ENCODE peak calls at places on chromosomes 13 and 19, in four cellular contexts. W is COLO829, E is GM03348, A is stromal cell of bone marrow. Y is an unnamed sample.

GRCh38 chr19:31000913-31001312 is 348.3 kb downstream of the TSHZ3 start:
- DNase-seq in W (no peak), E (no peak), A (no peak), Y (no peak)

GRCh38 chr19:2469102-2469914 is 6.6 kb upstream of the GADD45B start:
- DNase-seq in W (no peak), E (peak; percentile 55), A (peak; percentile 86), Y (no peak)

GRCh38 chr19:35731353-35731752 is 10.9 kb downstream of the IGFLR1 start:
- DNase-seq in W (no peak), E (no peak), A (no peak), Y (no peak)

GRCh38 chr13:110239280-110240120 is 67.5 kb downstream of the COL4A1 start:
- DNase-seq in W (no peak), E (no peak), A (no peak), Y (no peak)

GRCh38 chr19:52585101-52585500 is 15.0 kb downstream of the ZNF701 start:
- DNase-seq in W (no peak), E (no peak), A (no peak), Y (no peak)

GRCh38 chr13:29598321-29598720 is 2.8 kb upstream of the SLC7A1 start:
- DNase-seq in W (no peak), E (no peak), A (no peak), Y (no peak)

GRCh38 chr19:14081797-14082674 is 3.5 kb downstream of the C19orf67 start:
- DNase-seq in W (no peak), E (peak; percentile 47), A (no peak), Y (no peak)

GRCh38 chr19:10566658-10567410 is 1.0 kb upstream of the KRI1 start:
- DNase-seq in W (no peak), E (no peak), A (no peak), Y (no peak)

GRCh38 chr13:23025848-23026608 is 154.8 kb upstream of the SGCG start:
- DNase-seq in W (no peak), E (no peak), A (no peak), Y (peak; percentile 6)

GRCh38 chr19:43532571-43532961 is 422 bp upstream of the ZNF575 start:
- DNase-seq in W (peak; percentile 36), E (no peak), A (no peak), Y (peak; percentile 73)

GRCh38 chr13:104984296-104984818 is 1551.1 kb downstream of the EFNB2 start:
- DNase-seq in W (no peak), E (no peak), A (peak; percentile 12), Y (no peak)

GRCh38 chr19:14333101-14333871 is 48.0 kb upstream of the ADGRE5 start:
- DNase-seq in W (no peak), E (peak; percentile 91), A (no peak), Y (no peak)

GRCh38 chr13:82606008-82606407 is 1276.3 kb downstream of the SLITRK1 start:
- DNase-seq in W (no peak), E (no peak), A (no peak), Y (no peak)

GRCh38 chr19:4108767-4109625 is 14.9 kb downstream of the MAP2K2 start:
- DNase-seq in W (no peak), E (no peak), A (no peak), Y (no peak)

GRCh38 chr19:55117063-55117635 is 288 bp downstream of the PPP1R12C start:
- DNase-seq in W (no peak), E (no peak), A (no peak), Y (no peak)

GRCh38 chr13:81987159-81987558 is 1646.2 kb upstream of the SPRY2 start:
- DNase-seq in W (peak; percentile 1), E (no peak), A (no peak), Y (peak; percentile 34)

GRCh38 chr13:35621989-35622388 is 145.5 kb upstream of the MAB21L1 start:
- DNase-seq in W (no peak), E (peak; percentile 24), A (no peak), Y (no peak)

GRCh38 chr13:28719656-28720055 is 886 bp upstream of the SLC46A3 start:
- DNase-seq in W (no peak), E (peak; percentile 79), A (no peak), Y (no peak)

GRCh38 chr19:19538077-19538764 is at the start of gene CILP2:
- DNase-seq in W (no peak), E (peak; percentile 84), A (no peak), Y (no peak)

GRCh38 chr13:110726726-110727125 is 13.2 kb downstream of the ING1 start:
- DNase-seq in W (no peak), E (no peak), A (no peak), Y (no peak)

GRCh38 chr13:104106705-104107393 is 1040.6 kb upstream of the SLC10A2 start:
- DNase-seq in W (peak; percentile 60), E (no peak), A (no peak), Y (peak; percentile 8)

GRCh38 chr13:86900906-86901305 is 770.3 kb upstream of the SLITRK5 start:
- DNase-seq in W (no peak), E (no peak), A (no peak), Y (no peak)

GRCh38 chr13:111907341-111907880 is 159.5 kb upstream of the SOX1 start:
- DNase-seq in W (no peak), E (no peak), A (no peak), Y (no peak)

GRCh38 chr13:102651892-102652291 is 43.0 kb downstream of the METTL21C start:
- DNase-seq in W (no peak), E (peak; percentile 10), A (peak; percentile 38), Y (no peak)

GRCh38 chr19:49362926-49363264 is 679 bp upstream of the TEAD2 start:
- DNase-seq in W (peak; percentile 49), E (peak; percentile 51), A (no peak), Y (no peak)

GRCh38 chr19:17448190-17448967 is at the start of gene TMEM221:
- DNase-seq in W (no peak), E (peak; percentile 83), A (no peak), Y (peak; percentile 29)

GRCh38 chr13:54845351-54845965 is 1816.8 kb downstream of the OLFM4 start:
- DNase-seq in W (no peak), E (no peak), A (no peak), Y (no peak)

GRCh38 chr19:16034958-16035560 is 41.2 kb upstream of the TPM4 start:
- DNase-seq in W (no peak), E (no peak), A (no peak), Y (no peak)

Y was measured in SK-MEL-5.